ENCODE peak calls at places on chromosomes 16 and 17, in nine cellular contexts. One of them, this sample, is unnamed.

GRCh38 chr16:50878966-50879615 is 137.2 kb downstream of the CYLD start:
- DNase-seq in Peyer's patch: no peak
- DNase-seq in astrocyte: no peak
- DNase-seq in CD4-positive, alpha-beta T cell: no peak
- DNase-seq in testis: peak
- DNase-seq in WERI-Rb-1: peak
- DNase-seq in AG04450: no peak
- DNase-seq in CD8-positive, alpha-beta T cell: no peak
- DNase-seq in hepatocyte: no peak
- DNase-seq in this sample: no peak

GRCh38 chr17:1137465-1137894 is 42.3 kb downstream of the ABR start:
- DNase-seq in AG04450: no peak
- DNase-seq in Peyer's patch: peak
- DNase-seq in CD4-positive, alpha-beta T cell: no peak
- DNase-seq in astrocyte: peak
- DNase-seq in hepatocyte: no peak
- DNase-seq in CD8-positive, alpha-beta T cell: no peak
- DNase-seq in WERI-Rb-1: no peak
- DNase-seq in testis: peak
- DNase-seq in this sample: no peak

GRCh38 chr16:69848635-69849545 is 86.8 kb downstream of the WWP2 start:
- DNase-seq in CD8-positive, alpha-beta T cell: no peak
- DNase-seq in testis: peak
- DNase-seq in astrocyte: peak
- DNase-seq in AG04450: peak
- DNase-seq in CD4-positive, alpha-beta T cell: no peak
- DNase-seq in WERI-Rb-1: peak
- DNase-seq in Peyer's patch: peak
- DNase-seq in hepatocyte: peak
- DNase-seq in this sample: peak

GRCh38 chr17:10325036-10325435 is 47.8 kb downstream of the MYH13 start:
- DNase-seq in CD8-positive, alpha-beta T cell: no peak
- DNase-seq in astrocyte: no peak
- DNase-seq in AG04450: no peak
- DNase-seq in CD4-positive, alpha-beta T cell: no peak
- DNase-seq in hepatocyte: no peak
- DNase-seq in testis: no peak
- DNase-seq in Peyer's patch: no peak
- DNase-seq in WERI-Rb-1: no peak
- DNase-seq in this sample: no peak

GRCh38 chr17:1730345-1731193 is 6.1 kb downstream of the WDR81 start:
- DNase-seq in AG04450: no peak
- DNase-seq in hepatocyte: peak
- DNase-seq in testis: peak
- DNase-seq in CD8-positive, alpha-beta T cell: no peak
- DNase-seq in WERI-Rb-1: no peak
- DNase-seq in CD4-positive, alpha-beta T cell: no peak
- DNase-seq in Peyer's patch: peak
- DNase-seq in astrocyte: peak
- DNase-seq in this sample: peak

GRCh38 chr17:12985431-12986285 is 32.2 kb downstream of the ELAC2 start:
- DNase-seq in CD8-positive, alpha-beta T cell: no peak
- DNase-seq in CD4-positive, alpha-beta T cell: no peak
- DNase-seq in testis: no peak
- DNase-seq in Peyer's patch: no peak
- DNase-seq in AG04450: no peak
- DNase-seq in astrocyte: peak
- DNase-seq in hepatocyte: no peak
- DNase-seq in WERI-Rb-1: no peak
- DNase-seq in this sample: no peak

GRCh38 chr17:80198144-80198661 is 21.9 kb downstream of the SGSH start:
- DNase-seq in CD8-positive, alpha-beta T cell: no peak
- DNase-seq in WERI-Rb-1: no peak
- DNase-seq in AG04450: no peak
- DNase-seq in astrocyte: no peak
- DNase-seq in testis: no peak
- DNase-seq in CD4-positive, alpha-beta T cell: no peak
- DNase-seq in hepatocyte: peak
- DNase-seq in Peyer's patch: no peak
- DNase-seq in this sample: no peak

GRCh38 chr17:73200476-73200875 is 7.6 kb downstream of the COG1 start:
- DNase-seq in AG04450: no peak
- DNase-seq in hepatocyte: no peak
- DNase-seq in astrocyte: no peak
- DNase-seq in CD8-positive, alpha-beta T cell: no peak
- DNase-seq in Peyer's patch: peak
- DNase-seq in WERI-Rb-1: no peak
- DNase-seq in CD4-positive, alpha-beta T cell: no peak
- DNase-seq in testis: no peak
- DNase-seq in this sample: no peak

GRCh38 chr17:34300652-34301390 is 15.3 kb downstream of the CCL11 start:
- DNase-seq in Peyer's patch: no peak
- DNase-seq in AG04450: no peak
- DNase-seq in WERI-Rb-1: no peak
- DNase-seq in testis: no peak
- DNase-seq in CD8-positive, alpha-beta T cell: no peak
- DNase-seq in CD4-positive, alpha-beta T cell: no peak
- DNase-seq in hepatocyte: no peak
- DNase-seq in astrocyte: peak
- DNase-seq in this sample: peak

GRCh38 chr16:15988268-15989013 is 39.0 kb downstream of the ABCC1 start:
- DNase-seq in AG04450: no peak
- DNase-seq in Peyer's patch: no peak
- DNase-seq in CD8-positive, alpha-beta T cell: no peak
- DNase-seq in WERI-Rb-1: no peak
- DNase-seq in astrocyte: peak
- DNase-seq in testis: no peak
- DNase-seq in CD4-positive, alpha-beta T cell: no peak
- DNase-seq in hepatocyte: no peak
- DNase-seq in this sample: no peak

GRCh38 chr16:30368122-30368791 is 2.0 kb downstream of the TBC1D10B start:
- DNase-seq in AG04450: no peak
- DNase-seq in CD4-positive, alpha-beta T cell: no peak
- DNase-seq in hepatocyte: peak
- DNase-seq in Peyer's patch: no peak
- DNase-seq in WERI-Rb-1: no peak
- DNase-seq in CD8-positive, alpha-beta T cell: no peak
- DNase-seq in testis: no peak
- DNase-seq in astrocyte: no peak
- DNase-seq in this sample: no peak
- H3K27ac ChIP-seq in AG04450: peak
- H3K27ac ChIP-seq in CD4-positive, alpha-beta T cell: peak
- H3K27ac ChIP-seq in hepatocyte: peak
- H3K27ac ChIP-seq in Peyer's patch: peak
- H3K27ac ChIP-seq in WERI-Rb-1: no peak
- H3K27ac ChIP-seq in CD8-positive, alpha-beta T cell: peak
- H3K27ac ChIP-seq in testis: no peak
- H3K27ac ChIP-seq in astrocyte: peak
- H3K27ac ChIP-seq in this sample: peak

DNA sequence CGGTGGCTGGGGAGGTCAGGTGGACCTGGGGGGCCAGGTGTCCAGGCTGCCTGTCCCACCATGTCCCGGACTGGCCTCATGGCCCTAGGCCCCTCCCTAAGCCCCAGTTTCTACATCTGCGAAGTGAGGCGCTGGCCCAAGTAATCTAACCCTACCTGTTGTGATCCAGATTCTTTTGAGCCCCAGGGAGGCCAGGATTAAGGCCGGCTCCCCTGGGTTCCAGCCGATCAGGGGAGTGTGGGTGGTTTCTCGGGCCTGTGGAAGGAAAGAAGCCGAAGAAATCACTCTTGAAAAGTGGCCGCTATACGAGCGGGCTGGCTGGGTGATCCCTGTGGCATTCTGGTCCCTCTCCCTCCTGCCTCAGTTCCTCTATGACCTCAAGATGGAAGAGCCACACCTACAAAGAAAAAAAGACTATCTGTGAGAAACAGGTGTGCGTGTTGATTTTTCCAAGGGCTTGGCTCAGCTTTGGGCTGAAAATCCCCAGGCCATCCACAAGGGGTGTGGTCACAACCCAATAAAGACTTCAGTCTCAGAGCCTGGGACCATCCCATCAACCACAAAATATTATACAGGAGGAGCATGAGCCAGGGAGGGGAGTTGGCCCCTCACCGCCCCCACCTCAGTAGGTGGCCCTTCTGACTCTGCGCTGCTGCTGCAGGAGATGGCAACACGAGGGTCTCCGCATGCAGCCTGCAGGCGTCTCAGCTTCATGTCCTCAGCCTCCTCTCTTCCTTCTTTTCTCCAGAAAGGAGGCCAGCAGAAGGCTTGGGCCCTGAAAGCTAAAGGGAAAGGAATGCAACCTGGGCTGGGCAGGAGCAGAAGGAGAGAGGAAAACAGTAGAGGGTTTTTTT is 20.3 kb downstream of the GPR142 start:
- DNase-seq in astrocyte: no peak
- DNase-seq in WERI-Rb-1: no peak
- DNase-seq in hepatocyte: no peak
- DNase-seq in Peyer's patch: no peak
- DNase-seq in CD8-positive, alpha-beta T cell: no peak
- DNase-seq in CD4-positive, alpha-beta T cell: no peak
- DNase-seq in testis: no peak
- DNase-seq in AG04450: no peak
- DNase-seq in this sample: no peak
- TF ChIP-seq CTCF in astrocyte: no peak
- TF ChIP-seq CTCF in WERI-Rb-1: peak
- TF ChIP-seq CTCF in hepatocyte: no peak
- TF ChIP-seq CTCF in Peyer's patch: no peak
- TF ChIP-seq CTCF in CD8-positive, alpha-beta T cell: no peak
- TF ChIP-seq CTCF in CD4-positive, alpha-beta T cell: no peak
- TF ChIP-seq CTCF in testis: no peak
- TF ChIP-seq CTCF in AG04450: no peak
- TF ChIP-seq CTCF in this sample: no peak

GRCh38 chr17:48469227-48469626 is 39.2 kb upstream of the SKAP1 start:
- DNase-seq in astrocyte: no peak
- DNase-seq in CD4-positive, alpha-beta T cell: no peak
- DNase-seq in WERI-Rb-1: no peak
- DNase-seq in CD8-positive, alpha-beta T cell: no peak
- DNase-seq in Peyer's patch: no peak
- DNase-seq in AG04450: no peak
- DNase-seq in testis: no peak
- DNase-seq in hepatocyte: no peak
- DNase-seq in this sample: no peak

GRCh38 chr17:48468299-48468698 is 38.3 kb upstream of the SKAP1 start:
- DNase-seq in CD4-positive, alpha-beta T cell: no peak
- DNase-seq in AG04450: no peak
- DNase-seq in hepatocyte: no peak
- DNase-seq in CD8-positive, alpha-beta T cell: no peak
- DNase-seq in Peyer's patch: no peak
- DNase-seq in testis: no peak
- DNase-seq in astrocyte: no peak
- DNase-seq in WERI-Rb-1: no peak
- DNase-seq in this sample: no peak

GRCh38 chr17:48471807-48472484 is 41.9 kb upstream of the SKAP1 start:
- DNase-seq in CD8-positive, alpha-beta T cell: no peak
- DNase-seq in AG04450: no peak
- DNase-seq in testis: no peak
- DNase-seq in astrocyte: no peak
- DNase-seq in Peyer's patch: no peak
- DNase-seq in CD4-positive, alpha-beta T cell: no peak
- DNase-seq in hepatocyte: no peak
- DNase-seq in WERI-Rb-1: no peak
- DNase-seq in this sample: no peak

GRCh38 chr17:48472485-48473281 is 42.7 kb upstream of the SKAP1 start:
- DNase-seq in AG04450: peak
- DNase-seq in CD8-positive, alpha-beta T cell: no peak
- DNase-seq in testis: no peak
- DNase-seq in WERI-Rb-1: no peak
- DNase-seq in astrocyte: peak
- DNase-seq in hepatocyte: no peak
- DNase-seq in CD4-positive, alpha-beta T cell: no peak
- DNase-seq in Peyer's patch: no peak
- DNase-seq in this sample: peak

GRCh38 chr17:48470388-48471034 is 40.5 kb upstream of the SKAP1 start:
- DNase-seq in CD4-positive, alpha-beta T cell: no peak
- DNase-seq in WERI-Rb-1: no peak
- DNase-seq in astrocyte: peak
- DNase-seq in AG04450: no peak
- DNase-seq in hepatocyte: no peak
- DNase-seq in CD8-positive, alpha-beta T cell: no peak
- DNase-seq in Peyer's patch: no peak
- DNase-seq in testis: no peak
- DNase-seq in this sample: peak
- H3K27ac ChIP-seq in CD4-positive, alpha-beta T cell: no peak
- H3K27ac ChIP-seq in WERI-Rb-1: no peak
- H3K27ac ChIP-seq in astrocyte: no peak
- H3K27ac ChIP-seq in AG04450: no peak
- H3K27ac ChIP-seq in hepatocyte: no peak
- H3K27ac ChIP-seq in CD8-positive, alpha-beta T cell: no peak
- H3K27ac ChIP-seq in Peyer's patch: no peak
- H3K27ac ChIP-seq in testis: no peak
- H3K27ac ChIP-seq in this sample: no peak

GRCh38 chr16:86575754-86576557 is 2.4 kb upstream of the FOXL1 start:
- DNase-seq in WERI-Rb-1: peak
- DNase-seq in CD4-positive, alpha-beta T cell: no peak
- DNase-seq in AG04450: peak
- DNase-seq in testis: peak
- DNase-seq in astrocyte: peak
- DNase-seq in CD8-positive, alpha-beta T cell: no peak
- DNase-seq in hepatocyte: peak
- DNase-seq in Peyer's patch: peak
- DNase-seq in this sample: peak
- TF ChIP-seq CTCF in WERI-Rb-1: peak
- TF ChIP-seq CTCF in CD4-positive, alpha-beta T cell: no peak
- TF ChIP-seq CTCF in AG04450: peak
- TF ChIP-seq CTCF in testis: no peak
- TF ChIP-seq CTCF in astrocyte: peak
- TF ChIP-seq CTCF in CD8-positive, alpha-beta T cell: no peak
- TF ChIP-seq CTCF in hepatocyte: peak
- TF ChIP-seq CTCF in Peyer's patch: peak
- TF ChIP-seq CTCF in this sample: peak

GRCh38 chr17:57747221-57748017 is 2.3 kb upstream of the CCDC182 start:
- DNase-seq in astrocyte: peak
- DNase-seq in AG04450: peak
- DNase-seq in CD4-positive, alpha-beta T cell: peak
- DNase-seq in Peyer's patch: peak
- DNase-seq in testis: peak
- DNase-seq in WERI-Rb-1: peak
- DNase-seq in CD8-positive, alpha-beta T cell: no peak
- DNase-seq in hepatocyte: peak
- DNase-seq in this sample: peak

GRCh38 chr17:57745242-57745641 is at the start of gene CCDC182:
- DNase-seq in astrocyte: no peak
- DNase-seq in AG04450: no peak
- DNase-seq in WERI-Rb-1: no peak
- DNase-seq in CD8-positive, alpha-beta T cell: no peak
- DNase-seq in CD4-positive, alpha-beta T cell: no peak
- DNase-seq in testis: no peak
- DNase-seq in Peyer's patch: no peak
- DNase-seq in hepatocyte: no peak
- DNase-seq in this sample: no peak

GRCh38 chr17:57740225-57740528 is 4.9 kb downstream of the CCDC182 start:
- DNase-seq in hepatocyte: no peak
- DNase-seq in WERI-Rb-1: no peak
- DNase-seq in Peyer's patch: no peak
- DNase-seq in astrocyte: no peak
- DNase-seq in AG04450: no peak
- DNase-seq in testis: no peak
- DNase-seq in CD8-positive, alpha-beta T cell: no peak
- DNase-seq in CD4-positive, alpha-beta T cell: no peak
- DNase-seq in this sample: no peak

GRCh38 chr17:57746221-57746620 is 1.1 kb upstream of the CCDC182 start:
- DNase-seq in AG04450: no peak
- DNase-seq in testis: no peak
- DNase-seq in CD8-positive, alpha-beta T cell: no peak
- DNase-seq in hepatocyte: no peak
- DNase-seq in Peyer's patch: no peak
- DNase-seq in WERI-Rb-1: no peak
- DNase-seq in astrocyte: no peak
- DNase-seq in CD4-positive, alpha-beta T cell: no peak
- DNase-seq in this sample: no peak

GRCh38 chr17:57744195-57745170 is 616 bp downstream of the CCDC182 start:
- DNase-seq in Peyer's patch: no peak
- DNase-seq in hepatocyte: no peak
- DNase-seq in testis: no peak
- DNase-seq in CD4-positive, alpha-beta T cell: no peak
- DNase-seq in astrocyte: no peak
- DNase-seq in CD8-positive, alpha-beta T cell: no peak
- DNase-seq in WERI-Rb-1: no peak
- DNase-seq in AG04450: no peak
- DNase-seq in this sample: no peak
- H3K27ac ChIP-seq in Peyer's patch: no peak
- H3K27ac ChIP-seq in hepatocyte: no peak
- H3K27ac ChIP-seq in testis: no peak
- H3K27ac ChIP-seq in CD4-positive, alpha-beta T cell: no peak
- H3K27ac ChIP-seq in astrocyte: no peak
- H3K27ac ChIP-seq in CD8-positive, alpha-beta T cell: no peak
- H3K27ac ChIP-seq in WERI-Rb-1: no peak
- H3K27ac ChIP-seq in AG04450: no peak
- H3K27ac ChIP-seq in this sample: no peak

This sample was measured in foreskin keratinocyte.